ENCODE peak calls at places on chromosomes 16 and 17, in seven cellular contexts. One of them, this sample, is unnamed.

GRCh38 chr17:73838815-73839214 is 194.6 kb upstream of the SDK2 start:
- DNase-seq in T47D: no peak
- DNase-seq in aorta: no peak
- DNase-seq in left ventricle myocardium superior: no peak
- DNase-seq in heart right ventricle: no peak
- DNase-seq in lower lobe of right lung: no peak
- DNase-seq in GDM1: no peak
- DNase-seq in this sample: no peak

GRCh38 chr17:30824002-30824355 is 513 bp downstream of the CRLF3 start:
- DNase-seq in T47D: no peak
- DNase-seq in aorta: no peak
- DNase-seq in left ventricle myocardium superior: no peak
- DNase-seq in heart right ventricle: no peak
- DNase-seq in lower lobe of right lung: no peak
- DNase-seq in GDM1: no peak
- DNase-seq in this sample: no peak

GRCh38 chr16:1871974-1872635 is at the start of gene MEIOB:
- DNase-seq in T47D: peak
- DNase-seq in aorta: peak
- DNase-seq in left ventricle myocardium superior: peak
- DNase-seq in heart right ventricle: peak
- DNase-seq in lower lobe of right lung: peak
- DNase-seq in GDM1: no peak
- DNase-seq in this sample: peak

GRCh38 chr16:57755061-57755684 is 19.6 kb downstream of the KATNB1 start:
- DNase-seq in T47D: no peak
- DNase-seq in aorta: peak
- DNase-seq in left ventricle myocardium superior: peak
- DNase-seq in heart right ventricle: no peak
- DNase-seq in lower lobe of right lung: peak
- DNase-seq in GDM1: no peak
- DNase-seq in this sample: no peak

GRCh38 chr17:62163847-62164246 is 98.8 kb upstream of the MED13 start:
- DNase-seq in T47D: peak
- DNase-seq in aorta: no peak
- DNase-seq in left ventricle myocardium superior: no peak
- DNase-seq in heart right ventricle: no peak
- DNase-seq in lower lobe of right lung: no peak
- DNase-seq in GDM1: no peak
- DNase-seq in this sample: no peak

GRCh38 chr17:19905514-19905913 is 37.8 kb upstream of the ULK2 start:
- DNase-seq in T47D: no peak
- DNase-seq in aorta: no peak
- DNase-seq in left ventricle myocardium superior: no peak
- DNase-seq in heart right ventricle: no peak
- DNase-seq in lower lobe of right lung: no peak
- DNase-seq in GDM1: no peak
- DNase-seq in this sample: no peak

GRCh38 chr16:5944971-5945370 is 847.4 kb upstream of the EEF2KMT start:
- DNase-seq in T47D: no peak
- DNase-seq in aorta: no peak
- DNase-seq in left ventricle myocardium superior: no peak
- DNase-seq in heart right ventricle: no peak
- DNase-seq in lower lobe of right lung: no peak
- DNase-seq in GDM1: no peak
- DNase-seq in this sample: no peak

GRCh38 chr16:88618182-88618955 is 20.0 kb upstream of the IL17C start:
- DNase-seq in T47D: no peak
- DNase-seq in aorta: no peak
- DNase-seq in left ventricle myocardium superior: no peak
- DNase-seq in heart right ventricle: no peak
- DNase-seq in lower lobe of right lung: no peak
- DNase-seq in GDM1: no peak
- DNase-seq in this sample: no peak

GRCh38 chr16:11621920-11622651 is 35.4 kb upstream of the LITAF start:
- DNase-seq in T47D: no peak
- DNase-seq in aorta: no peak
- DNase-seq in left ventricle myocardium superior: peak
- DNase-seq in heart right ventricle: peak
- DNase-seq in lower lobe of right lung: no peak
- DNase-seq in GDM1: no peak
- DNase-seq in this sample: no peak

GRCh38 chr17:73300392-73300791 is 11.4 kb downstream of the CDC42EP4 start:
- DNase-seq in T47D: no peak
- DNase-seq in aorta: no peak
- DNase-seq in left ventricle myocardium superior: no peak
- DNase-seq in heart right ventricle: no peak
- DNase-seq in lower lobe of right lung: no peak
- DNase-seq in GDM1: no peak
- DNase-seq in this sample: no peak

GRCh38 chr16:79278506-79278905 is 322.0 kb downstream of the MAF start:
- DNase-seq in T47D: no peak
- DNase-seq in aorta: no peak
- DNase-seq in left ventricle myocardium superior: no peak
- DNase-seq in heart right ventricle: no peak
- DNase-seq in lower lobe of right lung: no peak
- DNase-seq in GDM1: no peak
- DNase-seq in this sample: no peak

GRCh38 chr16:84368327-84368996 is at the start of gene ATP2C2:
- DNase-seq in T47D: peak
- DNase-seq in aorta: no peak
- DNase-seq in left ventricle myocardium superior: no peak
- DNase-seq in heart right ventricle: no peak
- DNase-seq in lower lobe of right lung: peak
- DNase-seq in GDM1: no peak
- DNase-seq in this sample: no peak